ENCODE peak calls at places on chromosomes 5 and 9, in eight cellular contexts. One of them, this sample, is unnamed.

GRCh38 chr9:127589955-127590370 is 22.1 kb upstream of the STXBP1 start:
- DNase-seq in activated T-cell treated with anti-CD3 and anti-CD28 coated beads for 24 hours: no peak
- DNase-seq in frontal cortex: peak; percentile 72
- DNase-seq in NCI-H1417 treated with DMSO at 0.1 percent for 48 hours: peak; percentile 52
- DNase-seq in D341Med: peak; percentile 78
- DNase-seq in astrocyte of the spinal cord: peak; percentile 77
- DNase-seq in NCI-H2171: peak; percentile 83
- DNase-seq in tibial artery: peak; percentile 63
- DNase-seq in this sample: peak; percentile 70

GRCh38 chr5:66727630-66728029 is 131.4 kb downstream of the MAST4 start:
- DNase-seq in activated T-cell treated with anti-CD3 and anti-CD28 coated beads for 24 hours: no peak
- DNase-seq in frontal cortex: no peak
- DNase-seq in NCI-H1417 treated with DMSO at 0.1 percent for 48 hours: no peak
- DNase-seq in D341Med: no peak
- DNase-seq in astrocyte of the spinal cord: no peak
- DNase-seq in NCI-H2171: no peak
- DNase-seq in tibial artery: no peak
- DNase-seq in this sample: no peak

GRCh38 chr9:76896035-76896434 is 9.9 kb downstream of the PRUNE2 start:
- DNase-seq in activated T-cell treated with anti-CD3 and anti-CD28 coated beads for 24 hours: no peak
- DNase-seq in frontal cortex: no peak
- DNase-seq in NCI-H1417 treated with DMSO at 0.1 percent for 48 hours: no peak
- DNase-seq in D341Med: no peak
- DNase-seq in astrocyte of the spinal cord: no peak
- DNase-seq in NCI-H2171: no peak
- DNase-seq in tibial artery: no peak
- DNase-seq in this sample: no peak

GRCh38 chr5:78540335-78541057 is 108.1 kb downstream of the LHFPL2 start:
- DNase-seq in activated T-cell treated with anti-CD3 and anti-CD28 coated beads for 24 hours: no peak
- DNase-seq in frontal cortex: no peak
- DNase-seq in NCI-H1417 treated with DMSO at 0.1 percent for 48 hours: no peak
- DNase-seq in D341Med: no peak
- DNase-seq in astrocyte of the spinal cord: no peak
- DNase-seq in NCI-H2171: no peak
- DNase-seq in tibial artery: peak; percentile 66
- DNase-seq in this sample: no peak

GRCh38 chr9:104868303-104868686 is 59.7 kb downstream of the ABCA1 start:
- DNase-seq in activated T-cell treated with anti-CD3 and anti-CD28 coated beads for 24 hours: no peak
- DNase-seq in frontal cortex: no peak
- DNase-seq in NCI-H1417 treated with DMSO at 0.1 percent for 48 hours: no peak
- DNase-seq in D341Med: no peak
- DNase-seq in astrocyte of the spinal cord: no peak
- DNase-seq in NCI-H2171: no peak
- DNase-seq in tibial artery: no peak
- DNase-seq in this sample: no peak

GRCh38 chr5:95861221-95861857 is 38.8 kb upstream of the GLRX start:
- DNase-seq in activated T-cell treated with anti-CD3 and anti-CD28 coated beads for 24 hours: no peak
- DNase-seq in frontal cortex: no peak
- DNase-seq in NCI-H1417 treated with DMSO at 0.1 percent for 48 hours: no peak
- DNase-seq in D341Med: no peak
- DNase-seq in astrocyte of the spinal cord: peak; percentile 97
- DNase-seq in NCI-H2171: no peak
- DNase-seq in tibial artery: peak; percentile 92
- DNase-seq in this sample: peak; percentile 53

GRCh38 chr9:94018628-94019027 is 63.5 kb upstream of the BARX1 start:
- DNase-seq in activated T-cell treated with anti-CD3 and anti-CD28 coated beads for 24 hours: no peak
- DNase-seq in frontal cortex: no peak
- DNase-seq in NCI-H1417 treated with DMSO at 0.1 percent for 48 hours: no peak
- DNase-seq in D341Med: peak; percentile 43
- DNase-seq in astrocyte of the spinal cord: peak; percentile 53
- DNase-seq in NCI-H2171: peak; percentile 63
- DNase-seq in tibial artery: no peak
- DNase-seq in this sample: no peak

GRCh38 chr5:15008476-15008875 is 136.9 kb upstream of the ANKH start:
- DNase-seq in activated T-cell treated with anti-CD3 and anti-CD28 coated beads for 24 hours: no peak
- DNase-seq in frontal cortex: peak; percentile 10
- DNase-seq in NCI-H1417 treated with DMSO at 0.1 percent for 48 hours: no peak
- DNase-seq in D341Med: no peak
- DNase-seq in astrocyte of the spinal cord: peak; percentile 99
- DNase-seq in NCI-H2171: no peak
- DNase-seq in tibial artery: peak; percentile 98
- DNase-seq in this sample: peak; percentile 77

GRCh38 chr5:133228316-133228715 is 176.5 kb downstream of the HSPA4 start:
- DNase-seq in activated T-cell treated with anti-CD3 and anti-CD28 coated beads for 24 hours: no peak
- DNase-seq in frontal cortex: no peak
- DNase-seq in NCI-H1417 treated with DMSO at 0.1 percent for 48 hours: no peak
- DNase-seq in D341Med: no peak
- DNase-seq in astrocyte of the spinal cord: no peak
- DNase-seq in NCI-H2171: no peak
- DNase-seq in tibial artery: no peak
- DNase-seq in this sample: no peak

GRCh38 chr5:135073771-135074345 is 39.8 kb upstream of the PITX1 start:
- DNase-seq in activated T-cell treated with anti-CD3 and anti-CD28 coated beads for 24 hours: no peak
- DNase-seq in frontal cortex: no peak
- DNase-seq in NCI-H1417 treated with DMSO at 0.1 percent for 48 hours: no peak
- DNase-seq in D341Med: no peak
- DNase-seq in astrocyte of the spinal cord: no peak
- DNase-seq in NCI-H2171: no peak
- DNase-seq in tibial artery: no peak
- DNase-seq in this sample: no peak

GRCh38 chr9:89361816-89362646 is 43.7 kb downstream of the SECISBP2 start:
- DNase-seq in activated T-cell treated with anti-CD3 and anti-CD28 coated beads for 24 hours: no peak
- DNase-seq in frontal cortex: no peak
- DNase-seq in NCI-H1417 treated with DMSO at 0.1 percent for 48 hours: no peak
- DNase-seq in D341Med: no peak
- DNase-seq in astrocyte of the spinal cord: no peak
- DNase-seq in NCI-H2171: no peak
- DNase-seq in tibial artery: no peak
- DNase-seq in this sample: peak; percentile 16

GRCh38 chr5:151612689-151613427 is 21.7 kb upstream of the FAT2 start:
- DNase-seq in activated T-cell treated with anti-CD3 and anti-CD28 coated beads for 24 hours: peak; percentile 40
- DNase-seq in frontal cortex: no peak
- DNase-seq in NCI-H1417 treated with DMSO at 0.1 percent for 48 hours: no peak
- DNase-seq in D341Med: no peak
- DNase-seq in astrocyte of the spinal cord: no peak
- DNase-seq in NCI-H2171: no peak
- DNase-seq in tibial artery: no peak
- DNase-seq in this sample: no peak

GRCh38 chr5:179209359-179210150 is 135.7 kb downstream of the ADAMTS2 start:
- DNase-seq in activated T-cell treated with anti-CD3 and anti-CD28 coated beads for 24 hours: no peak
- DNase-seq in frontal cortex: no peak
- DNase-seq in NCI-H1417 treated with DMSO at 0.1 percent for 48 hours: no peak
- DNase-seq in D341Med: no peak
- DNase-seq in astrocyte of the spinal cord: peak; percentile 43
- DNase-seq in NCI-H2171: no peak
- DNase-seq in tibial artery: no peak
- DNase-seq in this sample: no peak

GRCh38 chr5:86999951-87000350 is 267.7 kb upstream of the RASA1 start:
- DNase-seq in activated T-cell treated with anti-CD3 and anti-CD28 coated beads for 24 hours: no peak
- DNase-seq in frontal cortex: no peak
- DNase-seq in NCI-H1417 treated with DMSO at 0.1 percent for 48 hours: no peak
- DNase-seq in D341Med: no peak
- DNase-seq in astrocyte of the spinal cord: no peak
- DNase-seq in NCI-H2171: no peak
- DNase-seq in tibial artery: no peak
- DNase-seq in this sample: no peak

GRCh38 chr5:1544294-1545010 is 20.7 kb upstream of the LPCAT1 start:
- DNase-seq in activated T-cell treated with anti-CD3 and anti-CD28 coated beads for 24 hours: no peak
- DNase-seq in frontal cortex: no peak
- DNase-seq in NCI-H1417 treated with DMSO at 0.1 percent for 48 hours: no peak
- DNase-seq in D341Med: peak; percentile 15
- DNase-seq in astrocyte of the spinal cord: no peak
- DNase-seq in NCI-H2171: no peak
- DNase-seq in tibial artery: no peak
- DNase-seq in this sample: no peak

GRCh38 chr9:135990468-135991429 is 29.6 kb upstream of the UBAC1 start:
- DNase-seq in activated T-cell treated with anti-CD3 and anti-CD28 coated beads for 24 hours: no peak
- DNase-seq in frontal cortex: no peak
- DNase-seq in NCI-H1417 treated with DMSO at 0.1 percent for 48 hours: peak; percentile 12
- DNase-seq in D341Med: peak; percentile 61
- DNase-seq in astrocyte of the spinal cord: peak; percentile 64
- DNase-seq in NCI-H2171: peak; percentile 100
- DNase-seq in tibial artery: no peak
- DNase-seq in this sample: peak; percentile 64

GRCh38 chr5:5359623-5360022 is 62.9 kb upstream of the ICE1 start:
- DNase-seq in activated T-cell treated with anti-CD3 and anti-CD28 coated beads for 24 hours: no peak
- DNase-seq in frontal cortex: no peak
- DNase-seq in NCI-H1417 treated with DMSO at 0.1 percent for 48 hours: no peak
- DNase-seq in D341Med: no peak
- DNase-seq in astrocyte of the spinal cord: no peak
- DNase-seq in NCI-H2171: no peak
- DNase-seq in tibial artery: no peak
- DNase-seq in this sample: no peak

GRCh38 chr9:93300175-93300572 is 116.2 kb downstream of the WNK2 start:
- DNase-seq in activated T-cell treated with anti-CD3 and anti-CD28 coated beads for 24 hours: no peak
- DNase-seq in frontal cortex: peak; percentile 6
- DNase-seq in NCI-H1417 treated with DMSO at 0.1 percent for 48 hours: no peak
- DNase-seq in D341Med: no peak
- DNase-seq in astrocyte of the spinal cord: no peak
- DNase-seq in NCI-H2171: no peak
- DNase-seq in tibial artery: no peak
- DNase-seq in this sample: no peak

GRCh38 chr9:138071292-138071691 is 193.7 kb downstream of the CACNA1B start:
- DNase-seq in activated T-cell treated with anti-CD3 and anti-CD28 coated beads for 24 hours: no peak
- DNase-seq in frontal cortex: no peak
- DNase-seq in NCI-H1417 treated with DMSO at 0.1 percent for 48 hours: no peak
- DNase-seq in D341Med: peak; percentile 28
- DNase-seq in astrocyte of the spinal cord: no peak
- DNase-seq in NCI-H2171: no peak
- DNase-seq in tibial artery: no peak
- DNase-seq in this sample: no peak

GRCh38 chr5:54766748-54767147 is 218.6 kb downstream of the ESM1 start:
- DNase-seq in activated T-cell treated with anti-CD3 and anti-CD28 coated beads for 24 hours: no peak
- DNase-seq in frontal cortex: no peak
- DNase-seq in NCI-H1417 treated with DMSO at 0.1 percent for 48 hours: no peak
- DNase-seq in D341Med: no peak
- DNase-seq in astrocyte of the spinal cord: no peak
- DNase-seq in NCI-H2171: no peak
- DNase-seq in tibial artery: no peak
- DNase-seq in this sample: no peak

GRCh38 chr9:119343161-119343720 is 26.0 kb downstream of the BRINP1 start:
- DNase-seq in activated T-cell treated with anti-CD3 and anti-CD28 coated beads for 24 hours: no peak
- DNase-seq in frontal cortex: no peak
- DNase-seq in NCI-H1417 treated with DMSO at 0.1 percent for 48 hours: no peak
- DNase-seq in D341Med: no peak
- DNase-seq in astrocyte of the spinal cord: no peak
- DNase-seq in NCI-H2171: no peak
- DNase-seq in tibial artery: no peak
- DNase-seq in this sample: no peak

GRCh38 chr9:136198605-136199083 is 6.3 kb downstream of the LHX3 start:
- DNase-seq in activated T-cell treated with anti-CD3 and anti-CD28 coated beads for 24 hours: no peak
- DNase-seq in frontal cortex: no peak
- DNase-seq in NCI-H1417 treated with DMSO at 0.1 percent for 48 hours: no peak
- DNase-seq in D341Med: no peak
- DNase-seq in astrocyte of the spinal cord: no peak
- DNase-seq in NCI-H2171: no peak
- DNase-seq in tibial artery: no peak
- DNase-seq in this sample: no peak

GRCh38 chr5:80565330-80565729 is 4.8 kb downstream of the ANKRD34B start:
- DNase-seq in activated T-cell treated with anti-CD3 and anti-CD28 coated beads for 24 hours: no peak
- DNase-seq in frontal cortex: no peak
- DNase-seq in NCI-H1417 treated with DMSO at 0.1 percent for 48 hours: no peak
- DNase-seq in D341Med: no peak
- DNase-seq in astrocyte of the spinal cord: no peak
- DNase-seq in NCI-H2171: no peak
- DNase-seq in tibial artery: no peak
- DNase-seq in this sample: no peak

GRCh38 chr9:126618200-126618589 is 4.5 kb downstream of the LMX1B start:
- DNase-seq in activated T-cell treated with anti-CD3 and anti-CD28 coated beads for 24 hours: no peak
- DNase-seq in frontal cortex: no peak
- DNase-seq in NCI-H1417 treated with DMSO at 0.1 percent for 48 hours: no peak
- DNase-seq in D341Med: no peak
- DNase-seq in astrocyte of the spinal cord: no peak
- DNase-seq in NCI-H2171: no peak
- DNase-seq in tibial artery: no peak
- DNase-seq in this sample: no peak

GRCh38 chr5:73897886-73898285 is 271.9 kb downstream of the ARHGEF28 start:
- DNase-seq in activated T-cell treated with anti-CD3 and anti-CD28 coated beads for 24 hours: no peak
- DNase-seq in frontal cortex: no peak
- DNase-seq in NCI-H1417 treated with DMSO at 0.1 percent for 48 hours: no peak
- DNase-seq in D341Med: no peak
- DNase-seq in astrocyte of the spinal cord: no peak
- DNase-seq in NCI-H2171: no peak
- DNase-seq in tibial artery: no peak
- DNase-seq in this sample: no peak

GRCh38 chr5:149464796-149465489 is 85.9 kb upstream of the IL17B start:
- DNase-seq in activated T-cell treated with anti-CD3 and anti-CD28 coated beads for 24 hours: no peak
- DNase-seq in frontal cortex: no peak
- DNase-seq in NCI-H1417 treated with DMSO at 0.1 percent for 48 hours: no peak
- DNase-seq in D341Med: no peak
- DNase-seq in astrocyte of the spinal cord: peak; percentile 66
- DNase-seq in NCI-H2171: no peak
- DNase-seq in tibial artery: no peak
- DNase-seq in this sample: no peak

GRCh38 chr5:20601678-20602100 is 613.7 kb upstream of the CDH18 start:
- DNase-seq in activated T-cell treated with anti-CD3 and anti-CD28 coated beads for 24 hours: no peak
- DNase-seq in frontal cortex: no peak
- DNase-seq in NCI-H1417 treated with DMSO at 0.1 percent for 48 hours: no peak
- DNase-seq in D341Med: no peak
- DNase-seq in astrocyte of the spinal cord: peak; percentile 32
- DNase-seq in NCI-H2171: peak; percentile 22
- DNase-seq in tibial artery: no peak
- DNase-seq in this sample: no peak

GRCh38 chr5:133150909-133151544 is 99.2 kb downstream of the HSPA4 start:
- DNase-seq in activated T-cell treated with anti-CD3 and anti-CD28 coated beads for 24 hours: no peak
- DNase-seq in frontal cortex: no peak
- DNase-seq in NCI-H1417 treated with DMSO at 0.1 percent for 48 hours: no peak
- DNase-seq in D341Med: no peak
- DNase-seq in astrocyte of the spinal cord: no peak
- DNase-seq in NCI-H2171: no peak
- DNase-seq in tibial artery: no peak
- DNase-seq in this sample: no peak

GRCh38 chr5:80116465-80116864 is 81.3 kb downstream of the THBS4 start:
- DNase-seq in activated T-cell treated with anti-CD3 and anti-CD28 coated beads for 24 hours: no peak
- DNase-seq in frontal cortex: no peak
- DNase-seq in NCI-H1417 treated with DMSO at 0.1 percent for 48 hours: no peak
- DNase-seq in D341Med: no peak
- DNase-seq in astrocyte of the spinal cord: no peak
- DNase-seq in NCI-H2171: no peak
- DNase-seq in tibial artery: no peak
- DNase-seq in this sample: no peak

GRCh38 chr5:63555874-63556273 is 406.4 kb downstream of the HTR1A start:
- DNase-seq in activated T-cell treated with anti-CD3 and anti-CD28 coated beads for 24 hours: no peak
- DNase-seq in frontal cortex: no peak
- DNase-seq in NCI-H1417 treated with DMSO at 0.1 percent for 48 hours: no peak
- DNase-seq in D341Med: no peak
- DNase-seq in astrocyte of the spinal cord: peak; percentile 7
- DNase-seq in NCI-H2171: no peak
- DNase-seq in tibial artery: no peak
- DNase-seq in this sample: no peak

GRCh38 chr5:135703026-135703550 is 124.3 kb upstream of the CXCL14 start:
- DNase-seq in activated T-cell treated with anti-CD3 and anti-CD28 coated beads for 24 hours: no peak
- DNase-seq in frontal cortex: no peak
- DNase-seq in NCI-H1417 treated with DMSO at 0.1 percent for 48 hours: no peak
- DNase-seq in D341Med: no peak
- DNase-seq in astrocyte of the spinal cord: no peak
- DNase-seq in NCI-H2171: no peak
- DNase-seq in tibial artery: no peak
- DNase-seq in this sample: no peak

GRCh38 chr5:75720882-75721281 is 3.6 kb upstream of the POC5 start:
- DNase-seq in activated T-cell treated with anti-CD3 and anti-CD28 coated beads for 24 hours: no peak
- DNase-seq in frontal cortex: no peak
- DNase-seq in NCI-H1417 treated with DMSO at 0.1 percent for 48 hours: no peak
- DNase-seq in D341Med: no peak
- DNase-seq in astrocyte of the spinal cord: no peak
- DNase-seq in NCI-H2171: no peak
- DNase-seq in tibial artery: no peak
- DNase-seq in this sample: no peak

GRCh38 chr5:136020001-136020382 is 8.8 kb upstream of the TGFBI start:
- DNase-seq in activated T-cell treated with anti-CD3 and anti-CD28 coated beads for 24 hours: no peak
- DNase-seq in frontal cortex: no peak
- DNase-seq in NCI-H1417 treated with DMSO at 0.1 percent for 48 hours: no peak
- DNase-seq in D341Med: no peak
- DNase-seq in astrocyte of the spinal cord: no peak
- DNase-seq in NCI-H2171: no peak
- DNase-seq in tibial artery: no peak
- DNase-seq in this sample: no peak

GRCh38 chr5:173486355-173486754 is 130.1 kb downstream of the BOD1 start:
- DNase-seq in activated T-cell treated with anti-CD3 and anti-CD28 coated beads for 24 hours: no peak
- DNase-seq in frontal cortex: no peak
- DNase-seq in NCI-H1417 treated with DMSO at 0.1 percent for 48 hours: no peak
- DNase-seq in D341Med: no peak
- DNase-seq in astrocyte of the spinal cord: no peak
- DNase-seq in NCI-H2171: no peak
- DNase-seq in tibial artery: no peak
- DNase-seq in this sample: no peak